ENCODE peak calls at places on chromosomes 3 and 15, in seven cellular contexts. One of them, this sample, is unnamed.
A peak's percentile ranks its signal among the peaks of the same experiment; 100 is the strongest.

GRCh38 chr15:72285402-72285801 is 13.0 kb upstream of the PARP6 start:
- DNase-seq in IMR-90: no peak
- DNase-seq in astrocyte: no peak
- DNase-seq in endodermal cell: peak; percentile 84
- DNase-seq in AG04450: no peak
- DNase-seq in ovary: no peak
- DNase-seq in BJ: no peak
- DNase-seq in this sample: peak; percentile 41

GRCh38 chr15:69031013-69032001 is 16.8 kb downstream of the NOX5 start:
- DNase-seq in IMR-90: no peak
- DNase-seq in astrocyte: peak; percentile 27
- DNase-seq in endodermal cell: peak; percentile 92
- DNase-seq in AG04450: no peak
- DNase-seq in ovary: peak; percentile 74
- DNase-seq in BJ: no peak
- DNase-seq in this sample: no peak

GRCh38 chr3:7745711-7746110 is 755.9 kb upstream of the LMCD1 start:
- DNase-seq in IMR-90: no peak
- DNase-seq in astrocyte: no peak
- DNase-seq in endodermal cell: no peak
- DNase-seq in AG04450: no peak
- DNase-seq in ovary: no peak
- DNase-seq in BJ: no peak
- DNase-seq in this sample: no peak

GRCh38 chr3:142154186-142154585 is 4.8 kb upstream of the TFDP2 start:
- DNase-seq in IMR-90: no peak
- DNase-seq in astrocyte: no peak
- DNase-seq in endodermal cell: no peak
- DNase-seq in AG04450: no peak
- DNase-seq in ovary: no peak
- DNase-seq in BJ: no peak
- DNase-seq in this sample: no peak

GRCh38 chr3:172106989-172107388 is 67.6 kb downstream of the FNDC3B start:
- DNase-seq in IMR-90: no peak
- DNase-seq in astrocyte: peak; percentile 61
- DNase-seq in endodermal cell: no peak
- DNase-seq in AG04450: no peak
- DNase-seq in ovary: no peak
- DNase-seq in BJ: no peak
- DNase-seq in this sample: no peak

GRCh38 chr3:144636833-144637232 is 665.2 kb downstream of the DIPK2A start:
- DNase-seq in IMR-90: no peak
- DNase-seq in astrocyte: no peak
- DNase-seq in endodermal cell: peak; percentile 85
- DNase-seq in AG04450: no peak
- DNase-seq in ovary: no peak
- DNase-seq in BJ: no peak
- DNase-seq in this sample: no peak

GRCh38 chr3:55416381-55416821 is 70.7 kb downstream of the WNT5A start:
- DNase-seq in IMR-90: peak; percentile 93
- DNase-seq in astrocyte: peak; percentile 85
- DNase-seq in endodermal cell: no peak
- DNase-seq in AG04450: peak; percentile 74
- DNase-seq in ovary: no peak
- DNase-seq in BJ: peak; percentile 72
- DNase-seq in this sample: peak; percentile 80

GRCh38 chr15:80568298-80568697 is 126.8 kb upstream of the ABHD17C start:
- DNase-seq in IMR-90: peak; percentile 48
- DNase-seq in astrocyte: peak; percentile 82
- DNase-seq in endodermal cell: no peak
- DNase-seq in AG04450: no peak
- DNase-seq in ovary: no peak
- DNase-seq in BJ: no peak
- DNase-seq in this sample: no peak

GRCh38 chr15:61655881-61656280 is 404.4 kb downstream of the VPS13C start:
- DNase-seq in IMR-90: no peak
- DNase-seq in astrocyte: no peak
- DNase-seq in endodermal cell: no peak
- DNase-seq in AG04450: no peak
- DNase-seq in ovary: no peak
- DNase-seq in BJ: no peak
- DNase-seq in this sample: no peak
- H3K4me3 ChIP-seq in IMR-90: no peak overlapping the region
- H3K4me3 ChIP-seq in astrocyte: no peak overlapping the region
- H3K4me3 ChIP-seq in endodermal cell: no peak overlapping the region
- H3K4me3 ChIP-seq in AG04450: no peak overlapping the region
- H3K4me3 ChIP-seq in ovary: no peak overlapping the region
- H3K4me3 ChIP-seq in BJ: no peak overlapping the region
- H3K4me3 ChIP-seq in this sample: no peak overlapping the region

DNA sequence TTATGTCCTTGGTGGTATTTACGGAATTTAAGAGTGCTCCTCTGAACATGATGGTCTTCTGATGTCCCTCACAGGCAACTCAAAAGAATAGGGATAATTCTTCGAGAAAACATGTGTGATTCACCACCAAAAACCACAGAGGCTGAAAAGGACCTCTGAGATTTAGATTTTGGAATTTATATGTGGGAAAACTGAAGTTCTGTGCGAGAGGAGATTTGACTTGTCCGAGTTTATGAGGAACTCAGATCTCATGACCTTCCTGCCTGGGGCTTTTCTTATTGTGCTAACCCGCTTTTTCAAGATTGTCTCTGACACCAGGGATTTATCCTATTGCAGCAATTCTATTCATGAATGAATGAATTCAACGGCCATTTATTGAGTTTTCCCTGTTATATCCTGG is 142.4 kb downstream of the FAM43A start:
- DNase-seq in IMR-90: no peak
- DNase-seq in astrocyte: peak; percentile 33
- DNase-seq in endodermal cell: no peak
- DNase-seq in AG04450: no peak
- DNase-seq in ovary: no peak
- DNase-seq in BJ: peak; percentile 73
- DNase-seq in this sample: no peak
- TF ChIP-seq CTCF in IMR-90: no peak
- TF ChIP-seq CTCF in astrocyte: no peak
- TF ChIP-seq CTCF in endodermal cell: no peak
- TF ChIP-seq CTCF in AG04450: no peak
- TF ChIP-seq CTCF in ovary: no peak
- TF ChIP-seq CTCF in BJ: no peak
- TF ChIP-seq CTCF in this sample: no peak

GRCh38 chr3:194320744-194321243 is 30.3 kb downstream of the CPN2 start:
- DNase-seq in IMR-90: no peak
- DNase-seq in astrocyte: no peak
- DNase-seq in endodermal cell: no peak
- DNase-seq in AG04450: no peak
- DNase-seq in ovary: no peak
- DNase-seq in BJ: no peak
- DNase-seq in this sample: no peak

GRCh38 chr3:194321666-194322640 is 29.2 kb downstream of the CPN2 start:
- DNase-seq in IMR-90: no peak
- DNase-seq in astrocyte: no peak
- DNase-seq in endodermal cell: no peak
- DNase-seq in AG04450: no peak
- DNase-seq in ovary: no peak
- DNase-seq in BJ: no peak
- DNase-seq in this sample: no peak

GRCh38 chr3:194324823-194325327 is 26.3 kb downstream of the CPN2 start:
- DNase-seq in IMR-90: no peak
- DNase-seq in astrocyte: no peak
- DNase-seq in endodermal cell: no peak
- DNase-seq in AG04450: no peak
- DNase-seq in ovary: no peak
- DNase-seq in BJ: no peak
- DNase-seq in this sample: no peak

GRCh38 chr3:194323785-194324735 is 27.1 kb downstream of the CPN2 start:
- DNase-seq in IMR-90: peak; percentile 48
- DNase-seq in astrocyte: peak; percentile 49
- DNase-seq in endodermal cell: no peak
- DNase-seq in AG04450: no peak
- DNase-seq in ovary: peak; percentile 60
- DNase-seq in BJ: no peak
- DNase-seq in this sample: no peak

DNA sequence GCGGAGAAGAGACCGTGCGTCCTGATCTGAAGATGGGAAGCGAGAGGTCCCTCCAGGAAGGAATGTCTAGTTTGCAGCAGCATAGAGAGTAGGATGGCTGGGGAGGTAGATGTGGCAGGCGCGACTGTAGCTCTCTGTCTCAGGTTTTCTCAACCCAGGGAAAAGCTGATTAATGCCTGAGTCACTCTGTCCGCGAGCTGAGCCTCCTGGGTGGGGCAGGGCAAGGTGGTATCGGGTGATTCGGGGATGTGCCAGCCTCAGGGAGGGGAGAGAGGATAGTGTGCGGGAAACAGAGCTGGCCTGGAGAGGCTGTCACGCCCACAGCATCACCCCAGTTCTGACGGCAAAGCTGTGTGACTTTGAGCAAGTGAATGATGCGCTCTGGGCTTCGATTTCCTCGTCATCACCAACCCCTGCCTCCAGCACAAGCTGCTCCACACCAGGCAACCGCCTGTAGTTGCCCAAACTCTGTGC is 28.4 kb downstream of the CPN2 start:
- DNase-seq in IMR-90: peak; percentile 55
- DNase-seq in astrocyte: peak; percentile 81
- DNase-seq in endodermal cell: no peak
- DNase-seq in AG04450: no peak
- DNase-seq in ovary: no peak
- DNase-seq in BJ: no peak
- DNase-seq in this sample: peak; percentile 98
- H3K4me3 ChIP-seq in IMR-90: no peak overlapping the region
- H3K4me3 ChIP-seq in astrocyte: no peak overlapping the region
- H3K4me3 ChIP-seq in endodermal cell: no peak overlapping the region
- H3K4me3 ChIP-seq in AG04450: no peak overlapping the region
- H3K4me3 ChIP-seq in ovary: no peak overlapping the region
- H3K4me3 ChIP-seq in BJ: no peak overlapping the region
- H3K4me3 ChIP-seq in this sample: peak overlapping the region; percentile 50

GRCh38 chr15:32034106-32034505 is 3.8 kb downstream of the CHRNA7 start:
- DNase-seq in IMR-90: no peak
- DNase-seq in astrocyte: no peak
- DNase-seq in endodermal cell: no peak
- DNase-seq in AG04450: no peak
- DNase-seq in ovary: no peak
- DNase-seq in BJ: no peak
- DNase-seq in this sample: no peak

GRCh38 chr15:32033186-32033890 is 3.0 kb downstream of the CHRNA7 start:
- DNase-seq in IMR-90: no peak
- DNase-seq in astrocyte: no peak
- DNase-seq in endodermal cell: no peak
- DNase-seq in AG04450: no peak
- DNase-seq in ovary: no peak
- DNase-seq in BJ: no peak
- DNase-seq in this sample: no peak

GRCh38 chr15:32030795-32031194 is 480 bp downstream of the CHRNA7 start:
- DNase-seq in IMR-90: no peak
- DNase-seq in astrocyte: no peak
- DNase-seq in endodermal cell: peak; percentile 77
- DNase-seq in AG04450: no peak
- DNase-seq in ovary: no peak
- DNase-seq in BJ: no peak
- DNase-seq in this sample: no peak

GRCh38 chr15:32036972-32037371 is 6.7 kb downstream of the CHRNA7 start:
- DNase-seq in IMR-90: no peak
- DNase-seq in astrocyte: no peak
- DNase-seq in endodermal cell: no peak
- DNase-seq in AG04450: no peak
- DNase-seq in ovary: no peak
- DNase-seq in BJ: no peak
- DNase-seq in this sample: no peak

GRCh38 chr15:32035285-32035684 is 5.0 kb downstream of the CHRNA7 start:
- DNase-seq in IMR-90: no peak
- DNase-seq in astrocyte: no peak
- DNase-seq in endodermal cell: no peak
- DNase-seq in AG04450: no peak
- DNase-seq in ovary: no peak
- DNase-seq in BJ: no peak
- DNase-seq in this sample: no peak
- TF ChIP-seq CTCF in IMR-90: no peak
- TF ChIP-seq CTCF in astrocyte: no peak
- TF ChIP-seq CTCF in endodermal cell: no peak
- TF ChIP-seq CTCF in AG04450: no peak
- TF ChIP-seq CTCF in ovary: no peak
- TF ChIP-seq CTCF in BJ: no peak
- TF ChIP-seq CTCF in this sample: no peak